ENCODE peak calls at places on chromosomes 5 and 9, in eight cellular contexts. One of them, this sample, is unnamed.

GRCh38 chr5:72252574-72253155 is 67.4 kb downstream of the MRPS27 start:
- DNase-seq in activated CD8-positive, alpha-beta memory T cell treated with anti-CD3 and anti-CD28 coated beads, Interleukin-2, amount 50 U/mL, for 48 hours: no peak
- DNase-seq in activated T-cell treated with anti-CD3 and anti-CD28 coated beads for 1 hour: no peak
- DNase-seq in Kasumi-1: no peak
- DNase-seq in KG1: no peak
- DNase-seq in adipocyte: peak; percentile 69
- DNase-seq in activated CD4-positive, alpha-beta T cell treated with anti-CD3 and anti-CD28 coated beads for 4 hours: no peak
- DNase-seq in choroid plexus epithelial cell: peak; percentile 47
- DNase-seq in this sample: no peak

GRCh38 chr5:96875805-96876291 is 452 bp upstream of the ERAP2 start:
- DNase-seq in adipocyte: no peak
- DNase-seq in activated T-cell treated with anti-CD3 and anti-CD28 coated beads for 1 hour: no peak
- DNase-seq in activated CD4-positive, alpha-beta T cell treated with anti-CD3 and anti-CD28 coated beads for 4 hours: peak; percentile 37
- DNase-seq in choroid plexus epithelial cell: no peak
- DNase-seq in KG1: peak; percentile 30
- DNase-seq in Kasumi-1: peak; percentile 18
- DNase-seq in activated CD8-positive, alpha-beta memory T cell treated with anti-CD3 and anti-CD28 coated beads, Interleukin-2, amount 50 U/mL, for 48 hours: no peak
- DNase-seq in this sample: no peak

GRCh38 chr9:92395617-92396016 is 8.8 kb downstream of the OGN start:
- DNase-seq in activated T-cell treated with anti-CD3 and anti-CD28 coated beads for 1 hour: no peak
- DNase-seq in Kasumi-1: no peak
- DNase-seq in activated CD8-positive, alpha-beta memory T cell treated with anti-CD3 and anti-CD28 coated beads, Interleukin-2, amount 50 U/mL, for 48 hours: no peak
- DNase-seq in adipocyte: no peak
- DNase-seq in choroid plexus epithelial cell: no peak
- DNase-seq in KG1: no peak
- DNase-seq in activated CD4-positive, alpha-beta T cell treated with anti-CD3 and anti-CD28 coated beads for 4 hours: no peak
- DNase-seq in this sample: no peak

GRCh38 chr5:67396975-67397374 is 200.4 kb upstream of the CD180 start:
- DNase-seq in activated CD4-positive, alpha-beta T cell treated with anti-CD3 and anti-CD28 coated beads for 4 hours: no peak
- DNase-seq in choroid plexus epithelial cell: no peak
- DNase-seq in adipocyte: no peak
- DNase-seq in KG1: no peak
- DNase-seq in activated CD8-positive, alpha-beta memory T cell treated with anti-CD3 and anti-CD28 coated beads, Interleukin-2, amount 50 U/mL, for 48 hours: no peak
- DNase-seq in activated T-cell treated with anti-CD3 and anti-CD28 coated beads for 1 hour: no peak
- DNase-seq in Kasumi-1: no peak
- DNase-seq in this sample: no peak

GRCh38 chr9:6944896-6945295 is 187.1 kb downstream of the KDM4C start:
- DNase-seq in activated CD8-positive, alpha-beta memory T cell treated with anti-CD3 and anti-CD28 coated beads, Interleukin-2, amount 50 U/mL, for 48 hours: no peak
- DNase-seq in activated T-cell treated with anti-CD3 and anti-CD28 coated beads for 1 hour: no peak
- DNase-seq in choroid plexus epithelial cell: peak; percentile 70
- DNase-seq in activated CD4-positive, alpha-beta T cell treated with anti-CD3 and anti-CD28 coated beads for 4 hours: no peak
- DNase-seq in Kasumi-1: no peak
- DNase-seq in adipocyte: peak; percentile 25
- DNase-seq in KG1: no peak
- DNase-seq in this sample: peak; percentile 50

GRCh38 chr9:127121628-127122175 is 733 bp downstream of the ANGPTL2 start:
- DNase-seq in activated T-cell treated with anti-CD3 and anti-CD28 coated beads for 1 hour: no peak
- DNase-seq in activated CD4-positive, alpha-beta T cell treated with anti-CD3 and anti-CD28 coated beads for 4 hours: no peak
- DNase-seq in activated CD8-positive, alpha-beta memory T cell treated with anti-CD3 and anti-CD28 coated beads, Interleukin-2, amount 50 U/mL, for 48 hours: no peak
- DNase-seq in choroid plexus epithelial cell: no peak
- DNase-seq in adipocyte: peak; percentile 61
- DNase-seq in Kasumi-1: no peak
- DNase-seq in KG1: no peak
- DNase-seq in this sample: peak; percentile 56

GRCh38 chr5:146291421-146292074 is 47.1 kb upstream of the POU4F3 start:
- DNase-seq in KG1: peak; percentile 5
- DNase-seq in activated CD4-positive, alpha-beta T cell treated with anti-CD3 and anti-CD28 coated beads for 4 hours: peak; percentile 8
- DNase-seq in activated CD8-positive, alpha-beta memory T cell treated with anti-CD3 and anti-CD28 coated beads, Interleukin-2, amount 50 U/mL, for 48 hours: no peak
- DNase-seq in choroid plexus epithelial cell: peak; percentile 75
- DNase-seq in Kasumi-1: peak; percentile 69
- DNase-seq in adipocyte: peak; percentile 66
- DNase-seq in activated T-cell treated with anti-CD3 and anti-CD28 coated beads for 1 hour: no peak
- DNase-seq in this sample: peak; percentile 58

GRCh38 chr5:129061849-129062248 is 32.7 kb upstream of the ISOC1 start:
- DNase-seq in activated CD8-positive, alpha-beta memory T cell treated with anti-CD3 and anti-CD28 coated beads, Interleukin-2, amount 50 U/mL, for 48 hours: no peak
- DNase-seq in activated T-cell treated with anti-CD3 and anti-CD28 coated beads for 1 hour: no peak
- DNase-seq in choroid plexus epithelial cell: no peak
- DNase-seq in activated CD4-positive, alpha-beta T cell treated with anti-CD3 and anti-CD28 coated beads for 4 hours: no peak
- DNase-seq in adipocyte: no peak
- DNase-seq in Kasumi-1: no peak
- DNase-seq in KG1: no peak
- DNase-seq in this sample: no peak

GRCh38 chr5:180284161-180284560 is 7.7 kb downstream of the MAPK9 start:
- DNase-seq in choroid plexus epithelial cell: no peak
- DNase-seq in Kasumi-1: peak; percentile 96
- DNase-seq in activated CD4-positive, alpha-beta T cell treated with anti-CD3 and anti-CD28 coated beads for 4 hours: no peak
- DNase-seq in adipocyte: no peak
- DNase-seq in KG1: no peak
- DNase-seq in activated CD8-positive, alpha-beta memory T cell treated with anti-CD3 and anti-CD28 coated beads, Interleukin-2, amount 50 U/mL, for 48 hours: no peak
- DNase-seq in activated T-cell treated with anti-CD3 and anti-CD28 coated beads for 1 hour: no peak
- DNase-seq in this sample: no peak

GRCh38 chr9:86354882-86355399 is 731 bp upstream of the TUT7 start:
- DNase-seq in activated T-cell treated with anti-CD3 and anti-CD28 coated beads for 1 hour: no peak
- DNase-seq in activated CD8-positive, alpha-beta memory T cell treated with anti-CD3 and anti-CD28 coated beads, Interleukin-2, amount 50 U/mL, for 48 hours: no peak
- DNase-seq in activated CD4-positive, alpha-beta T cell treated with anti-CD3 and anti-CD28 coated beads for 4 hours: no peak
- DNase-seq in adipocyte: no peak
- DNase-seq in choroid plexus epithelial cell: peak; percentile 50
- DNase-seq in Kasumi-1: peak; percentile 30
- DNase-seq in KG1: no peak
- DNase-seq in this sample: no peak

GRCh38 chr5:116144103-116144502 is 59.3 kb downstream of the COMMD10 start:
- DNase-seq in KG1: no peak
- DNase-seq in activated CD4-positive, alpha-beta T cell treated with anti-CD3 and anti-CD28 coated beads for 4 hours: no peak
- DNase-seq in choroid plexus epithelial cell: peak; percentile 55
- DNase-seq in adipocyte: peak; percentile 10
- DNase-seq in activated CD8-positive, alpha-beta memory T cell treated with anti-CD3 and anti-CD28 coated beads, Interleukin-2, amount 50 U/mL, for 48 hours: no peak
- DNase-seq in activated T-cell treated with anti-CD3 and anti-CD28 coated beads for 1 hour: no peak
- DNase-seq in Kasumi-1: no peak
- DNase-seq in this sample: peak; percentile 33

GRCh38 chr5:15807861-15808260 is 307.9 kb downstream of the FBXL7 start:
- DNase-seq in adipocyte: peak; percentile 46
- DNase-seq in activated CD8-positive, alpha-beta memory T cell treated with anti-CD3 and anti-CD28 coated beads, Interleukin-2, amount 50 U/mL, for 48 hours: no peak
- DNase-seq in activated T-cell treated with anti-CD3 and anti-CD28 coated beads for 1 hour: no peak
- DNase-seq in activated CD4-positive, alpha-beta T cell treated with anti-CD3 and anti-CD28 coated beads for 4 hours: no peak
- DNase-seq in KG1: no peak
- DNase-seq in Kasumi-1: no peak
- DNase-seq in choroid plexus epithelial cell: peak; percentile 89
- DNase-seq in this sample: no peak

GRCh38 chr5:14729448-14730385 is 65.2 kb downstream of the OTULIN start:
- DNase-seq in adipocyte: no peak
- DNase-seq in Kasumi-1: no peak
- DNase-seq in activated CD8-positive, alpha-beta memory T cell treated with anti-CD3 and anti-CD28 coated beads, Interleukin-2, amount 50 U/mL, for 48 hours: no peak
- DNase-seq in KG1: no peak
- DNase-seq in activated CD4-positive, alpha-beta T cell treated with anti-CD3 and anti-CD28 coated beads for 4 hours: no peak
- DNase-seq in choroid plexus epithelial cell: no peak
- DNase-seq in activated T-cell treated with anti-CD3 and anti-CD28 coated beads for 1 hour: no peak
- DNase-seq in this sample: no peak

GRCh38 chr5:104754311-104754995 is 1191.9 kb upstream of the NUDT12 start:
- DNase-seq in activated CD4-positive, alpha-beta T cell treated with anti-CD3 and anti-CD28 coated beads for 4 hours: no peak
- DNase-seq in adipocyte: no peak
- DNase-seq in Kasumi-1: no peak
- DNase-seq in choroid plexus epithelial cell: no peak
- DNase-seq in activated CD8-positive, alpha-beta memory T cell treated with anti-CD3 and anti-CD28 coated beads, Interleukin-2, amount 50 U/mL, for 48 hours: no peak
- DNase-seq in activated T-cell treated with anti-CD3 and anti-CD28 coated beads for 1 hour: no peak
- DNase-seq in KG1: no peak
- DNase-seq in this sample: no peak

GRCh38 chr5:1792842-1793266 is 6.8 kb downstream of the MRPL36 start:
- DNase-seq in activated T-cell treated with anti-CD3 and anti-CD28 coated beads for 1 hour: peak; percentile 52
- DNase-seq in activated CD4-positive, alpha-beta T cell treated with anti-CD3 and anti-CD28 coated beads for 4 hours: peak; percentile 69
- DNase-seq in adipocyte: peak; percentile 20
- DNase-seq in activated CD8-positive, alpha-beta memory T cell treated with anti-CD3 and anti-CD28 coated beads, Interleukin-2, amount 50 U/mL, for 48 hours: peak; percentile 85
- DNase-seq in KG1: peak; percentile 81
- DNase-seq in Kasumi-1: peak; percentile 92
- DNase-seq in choroid plexus epithelial cell: peak; percentile 97
- DNase-seq in this sample: peak; percentile 89

GRCh38 chr5:113047234-113047633 is 70.6 kb downstream of the DCP2 start:
- DNase-seq in activated T-cell treated with anti-CD3 and anti-CD28 coated beads for 1 hour: no peak
- DNase-seq in activated CD4-positive, alpha-beta T cell treated with anti-CD3 and anti-CD28 coated beads for 4 hours: no peak
- DNase-seq in KG1: no peak
- DNase-seq in Kasumi-1: no peak
- DNase-seq in choroid plexus epithelial cell: peak; percentile 51
- DNase-seq in adipocyte: no peak
- DNase-seq in activated CD8-positive, alpha-beta memory T cell treated with anti-CD3 and anti-CD28 coated beads, Interleukin-2, amount 50 U/mL, for 48 hours: no peak
- DNase-seq in this sample: no peak

GRCh38 chr9:694499-695154 is 146.9 kb upstream of the DMRT1 start:
- DNase-seq in choroid plexus epithelial cell: peak; percentile 74
- DNase-seq in adipocyte: peak; percentile 86
- DNase-seq in activated CD4-positive, alpha-beta T cell treated with anti-CD3 and anti-CD28 coated beads for 4 hours: no peak
- DNase-seq in activated T-cell treated with anti-CD3 and anti-CD28 coated beads for 1 hour: no peak
- DNase-seq in Kasumi-1: no peak
- DNase-seq in KG1: no peak
- DNase-seq in activated CD8-positive, alpha-beta memory T cell treated with anti-CD3 and anti-CD28 coated beads, Interleukin-2, amount 50 U/mL, for 48 hours: no peak
- DNase-seq in this sample: peak; percentile 88

GRCh38 chr5:126656397-126657007 is 55.8 kb downstream of the PHAX start:
- DNase-seq in activated CD8-positive, alpha-beta memory T cell treated with anti-CD3 and anti-CD28 coated beads, Interleukin-2, amount 50 U/mL, for 48 hours: no peak
- DNase-seq in activated T-cell treated with anti-CD3 and anti-CD28 coated beads for 1 hour: no peak
- DNase-seq in KG1: no peak
- DNase-seq in activated CD4-positive, alpha-beta T cell treated with anti-CD3 and anti-CD28 coated beads for 4 hours: peak; percentile 19
- DNase-seq in Kasumi-1: peak; percentile 65
- DNase-seq in choroid plexus epithelial cell: peak; percentile 76
- DNase-seq in adipocyte: peak; percentile 80
- DNase-seq in this sample: peak; percentile 55

GRCh38 chr5:122726990-122727616 is 47.8 kb upstream of the SNX2 start:
- DNase-seq in KG1: no peak
- DNase-seq in activated CD4-positive, alpha-beta T cell treated with anti-CD3 and anti-CD28 coated beads for 4 hours: no peak
- DNase-seq in activated T-cell treated with anti-CD3 and anti-CD28 coated beads for 1 hour: no peak
- DNase-seq in adipocyte: peak; percentile 76
- DNase-seq in Kasumi-1: no peak
- DNase-seq in choroid plexus epithelial cell: peak; percentile 76
- DNase-seq in activated CD8-positive, alpha-beta memory T cell treated with anti-CD3 and anti-CD28 coated beads, Interleukin-2, amount 50 U/mL, for 48 hours: no peak
- DNase-seq in this sample: peak; percentile 43

GRCh38 chr5:176888016-176888864 is 10.9 kb downstream of the HK3 start:
- DNase-seq in activated CD4-positive, alpha-beta T cell treated with anti-CD3 and anti-CD28 coated beads for 4 hours: no peak
- DNase-seq in choroid plexus epithelial cell: no peak
- DNase-seq in activated CD8-positive, alpha-beta memory T cell treated with anti-CD3 and anti-CD28 coated beads, Interleukin-2, amount 50 U/mL, for 48 hours: no peak
- DNase-seq in activated T-cell treated with anti-CD3 and anti-CD28 coated beads for 1 hour: no peak
- DNase-seq in Kasumi-1: no peak
- DNase-seq in KG1: no peak
- DNase-seq in adipocyte: no peak
- DNase-seq in this sample: no peak

GRCh38 chr5:134477462-134478245 is 47.8 kb upstream of the JADE2 start:
- DNase-seq in choroid plexus epithelial cell: peak; percentile 28
- DNase-seq in activated CD8-positive, alpha-beta memory T cell treated with anti-CD3 and anti-CD28 coated beads, Interleukin-2, amount 50 U/mL, for 48 hours: peak; percentile 18
- DNase-seq in activated CD4-positive, alpha-beta T cell treated with anti-CD3 and anti-CD28 coated beads for 4 hours: no peak
- DNase-seq in Kasumi-1: no peak
- DNase-seq in KG1: no peak
- DNase-seq in adipocyte: no peak
- DNase-seq in activated T-cell treated with anti-CD3 and anti-CD28 coated beads for 1 hour: no peak
- DNase-seq in this sample: peak; percentile 67

GRCh38 chr5:132915681-132916080 is 42.2 kb downstream of the LEAP2 start:
- DNase-seq in choroid plexus epithelial cell: no peak
- DNase-seq in Kasumi-1: no peak
- DNase-seq in activated CD4-positive, alpha-beta T cell treated with anti-CD3 and anti-CD28 coated beads for 4 hours: no peak
- DNase-seq in activated CD8-positive, alpha-beta memory T cell treated with anti-CD3 and anti-CD28 coated beads, Interleukin-2, amount 50 U/mL, for 48 hours: no peak
- DNase-seq in KG1: no peak
- DNase-seq in activated T-cell treated with anti-CD3 and anti-CD28 coated beads for 1 hour: no peak
- DNase-seq in adipocyte: no peak
- DNase-seq in this sample: no peak

GRCh38 chr5:44807269-44807668 is 1.5 kb upstream of the MRPS30 start:
- DNase-seq in activated CD8-positive, alpha-beta memory T cell treated with anti-CD3 and anti-CD28 coated beads, Interleukin-2, amount 50 U/mL, for 48 hours: no peak
- DNase-seq in activated T-cell treated with anti-CD3 and anti-CD28 coated beads for 1 hour: no peak
- DNase-seq in choroid plexus epithelial cell: no peak
- DNase-seq in adipocyte: no peak
- DNase-seq in activated CD4-positive, alpha-beta T cell treated with anti-CD3 and anti-CD28 coated beads for 4 hours: no peak
- DNase-seq in KG1: no peak
- DNase-seq in Kasumi-1: no peak
- DNase-seq in this sample: no peak

GRCh38 chr5:73213566-73213998 is 40.6 kb downstream of the TMEM174 start:
- DNase-seq in activated CD4-positive, alpha-beta T cell treated with anti-CD3 and anti-CD28 coated beads for 4 hours: no peak
- DNase-seq in adipocyte: peak; percentile 63
- DNase-seq in Kasumi-1: no peak
- DNase-seq in activated T-cell treated with anti-CD3 and anti-CD28 coated beads for 1 hour: no peak
- DNase-seq in activated CD8-positive, alpha-beta memory T cell treated with anti-CD3 and anti-CD28 coated beads, Interleukin-2, amount 50 U/mL, for 48 hours: no peak
- DNase-seq in choroid plexus epithelial cell: peak; percentile 93
- DNase-seq in KG1: no peak
- DNase-seq in this sample: no peak

GRCh38 chr5:94245608-94246007 is 372.8 kb downstream of the KIAA0825 start:
- DNase-seq in KG1: no peak
- DNase-seq in choroid plexus epithelial cell: peak; percentile 10
- DNase-seq in activated CD4-positive, alpha-beta T cell treated with anti-CD3 and anti-CD28 coated beads for 4 hours: no peak
- DNase-seq in adipocyte: peak; percentile 54
- DNase-seq in Kasumi-1: peak; percentile 79
- DNase-seq in activated CD8-positive, alpha-beta memory T cell treated with anti-CD3 and anti-CD28 coated beads, Interleukin-2, amount 50 U/mL, for 48 hours: no peak
- DNase-seq in activated T-cell treated with anti-CD3 and anti-CD28 coated beads for 1 hour: no peak
- DNase-seq in this sample: peak; percentile 4

GRCh38 chr5:132214491-132214890 is 13.2 kb downstream of the P4HA2 start:
- DNase-seq in choroid plexus epithelial cell: no peak
- DNase-seq in activated T-cell treated with anti-CD3 and anti-CD28 coated beads for 1 hour: no peak
- DNase-seq in activated CD8-positive, alpha-beta memory T cell treated with anti-CD3 and anti-CD28 coated beads, Interleukin-2, amount 50 U/mL, for 48 hours: no peak
- DNase-seq in adipocyte: no peak
- DNase-seq in KG1: no peak
- DNase-seq in Kasumi-1: no peak
- DNase-seq in activated CD4-positive, alpha-beta T cell treated with anti-CD3 and anti-CD28 coated beads for 4 hours: no peak
- DNase-seq in this sample: no peak